ENCODE peak calls at places on chromosomes 4 and X, in five cellular contexts. P is cardiac septum, W is PC-9, J is foreskin fibroblast, B is M059J. X is an unnamed sample.

GRCh38 chr4:6278801-6279197 is 9.1 kb downstream of the WFS1 start:
- DNase-seq in J (no peak), B (no peak), P (no peak), W (no peak), X (peak; percentile 52)

GRCh38 chrX:1941291-1941690 is 326.4 kb downstream of the ASMT start:
- DNase-seq in P (no peak), W (no peak), J (no peak), B (no peak), X (no peak)

GRCh38 chr4:73872331-73873108 is 3.3 kb downstream of the CXCL1 start:
- DNase-seq in P (no peak), W (no peak), B (no peak), J (no peak), X (no peak)

GRCh38 chr4:184548321-184548650 is 73.9 kb upstream of the IRF2 start:
- DNase-seq in P (no peak), B (no peak), J (no peak), W (no peak), X (no peak)

GRCh38 chrX:56130436-56130835 is 101.7 kb upstream of the KLF8 start:
- DNase-seq in P (no peak), W (no peak), B (no peak), J (no peak), X (no peak)

GRCh38 chrX:70500826-70501225 is 56.2 kb downstream of the DLG3 start:
- DNase-seq in W (no peak), P (no peak), B (no peak), J (no peak), X (no peak)

GRCh38 chr4:8547108-8547911 is 32.9 kb upstream of the GPR78 start:
- DNase-seq in B (peak; percentile 77), P (peak; percentile 65), W (peak; percentile 89), J (no peak), X (peak; percentile 32)

GRCh38 chr4:2817701-2818350 is 24.9 kb downstream of the SH3BP2 start:
- DNase-seq in J (no peak), W (no peak), B (no peak), P (no peak), X (peak; percentile 72)

GRCh38 chrX:101659601-101660063 is at the start of gene ARMCX2:
- DNase-seq in B (peak; percentile 53), J (peak; percentile 54), P (no peak), W (no peak), X (peak; percentile 80)

GRCh38 chrX:52341493-52341892 is 27.3 kb upstream of the XAGE2 start:
- DNase-seq in B (peak; percentile 66), J (no peak), P (no peak), W (peak; percentile 38), X (no peak)

GRCh38 chr4:37639551-37640293 is 46.5 kb downstream of the RELL1 start:
- DNase-seq in P (no peak), J (no peak), B (no peak), W (no peak), X (peak; percentile 46)

GRCh38 chr4:30821891-30822612 is 101.9 kb downstream of the PCDH7 start:
- DNase-seq in J (no peak), W (peak; percentile 81), B (peak; percentile 51), P (no peak), X (peak; percentile 53)

GRCh38 chr4:180060159-180060889 is 2182.9 kb upstream of the TENM3 start:
- DNase-seq in W (no peak), J (no peak), B (peak; percentile 2), P (no peak), X (peak; percentile 58)

GRCh38 chr4:156961241-156962068 is 10.1 kb downstream of the PDGFC start:
- DNase-seq in J (no peak), P (no peak), B (no peak), W (no peak), X (peak; percentile 34)

GRCh38 chr4:150938873-150939499 is 76.1 kb downstream of the LRBA start:
- DNase-seq in W (no peak), P (no peak), J (no peak), B (no peak), X (no peak)

GRCh38 chrX:119067023-119067739 is 5.6 kb upstream of the CT47C1 start:
- DNase-seq in B (peak; percentile 71), J (peak; percentile 41), P (no peak), W (peak; percentile 52), X (peak; percentile 69)

GRCh38 chr4:122783301-122784215 is 43.1 kb upstream of the FGF2 start:
- DNase-seq in P (no peak), B (peak; percentile 96), J (peak; percentile 92), W (peak; percentile 96), X (peak; percentile 98)

GRCh38 chr4:30903493-30903892 is 183.3 kb downstream of the PCDH7 start:
- DNase-seq in J (peak; percentile 1), W (peak; percentile 36), P (no peak), B (no peak), X (no peak)

GRCh38 chrX:30957753-30958152 is 68.7 kb upstream of the TAB3 start:
- DNase-seq in J (no peak), B (peak; percentile 75), P (no peak), W (peak; percentile 89), X (peak; percentile 62)

GRCh38 chr4:101953949-101954348 is 163.4 kb downstream of the BANK1 start:
- DNase-seq in P (no peak), J (no peak), B (peak; percentile 79), W (no peak), X (peak; percentile 71)

GRCh38 chr4:117327491-117327890 is 242.1 kb upstream of the TRAM1L1 start:
- DNase-seq in J (no peak), W (no peak), B (peak; percentile 4), P (no peak), X (no peak)

GRCh38 chrX:49877397-49878101 is 1.7 kb upstream of the USP27X start:
- DNase-seq in B (no peak), P (no peak), J (no peak), W (no peak), X (no peak)

GRCh38 chr4:109972786-109973528 is 60.3 kb downstream of the EGF start:
- DNase-seq in B (no peak), W (no peak), P (no peak), J (no peak), X (no peak)

GRCh38 chr4:173538148-173538902 is 8.3 kb upstream of the HAND2 start:
- DNase-seq in P (no peak), J (no peak), W (no peak), B (peak; percentile 7), X (no peak)

GRCh38 chrX:120305531-120306145 is 5.6 kb downstream of the TMEM255A start:
- DNase-seq in J (no peak), B (peak; percentile 67), W (no peak), P (no peak), X (no peak)

GRCh38 chrX:9758239-9758638 is 7.4 kb downstream of the GPR143 start:
- DNase-seq in B (no peak), W (no peak), P (no peak), J (no peak), X (no peak)

GRCh38 chrX:25941559-25942250 is 196.4 kb upstream of the MAGEB18 start:
- DNase-seq in W (no peak), B (no peak), J (no peak), P (no peak), X (peak; percentile 7)

GRCh38 chr4:22385615-22386014 is 130.3 kb downstream of the ADGRA3 start:
- DNase-seq in W (no peak), B (peak; percentile 70), J (peak; percentile 57), P (no peak), X (peak; percentile 15)

GRCh38 chrX:31658360-31658759 is 586.5 kb upstream of the FTHL17 start:
- DNase-seq in P (no peak), W (no peak), J (no peak), B (peak; percentile 30), X (peak; percentile 21)

GRCh38 chr4:80694178-80694577 is 336.3 kb upstream of the BMP3 start:
- DNase-seq in B (no peak), W (peak; percentile 41), P (no peak), J (no peak), X (peak; percentile 43)

GRCh38 chr4:74886490-74886889 is 46.4 kb upstream of the PARM1 start:
- DNase-seq in J (peak; percentile 24), B (no peak), W (no peak), P (no peak), X (peak; percentile 31)

GRCh38 chr4:26287748-26288147 is 33.1 kb upstream of the RBPJ start:
- DNase-seq in B (no peak), J (no peak), W (no peak), P (no peak), X (no peak)